ENCODE peak calls at places on chromosome 20, in five cellular contexts. K is HAP-1, J is sigmoid colon, H is heart right ventricle, A is GM23248. M is an unnamed sample.
A peak's percentile ranks its signal among the peaks of the same experiment; 100 is the strongest.

GRCh38 chr20:6705106-6705766 is 62.2 kb upstream of the BMP2 start:
- DNase-seq in A (no peak), J (no peak), K (no peak), H (no peak), M (no peak)

GRCh38 chr20:34296468-34296867 is 6.7 kb downstream of the AHCY start:
- DNase-seq in J (no peak), K (no peak), H (no peak), A (no peak), M (no peak)

GRCh38 chr20:3712279-3712873 is at the start of gene SIGLEC1:
- DNase-seq in A (no peak), J (peak; percentile 89), K (no peak), H (peak; percentile 61), M (peak; percentile 34)

GRCh38 chr20:35558981-35559693 is 17.3 kb downstream of the ERGIC3 start:
- DNase-seq in J (no peak), A (no peak), H (no peak), K (no peak), M (no peak)

GRCh38 chr20:22411568-22412450 is 172.6 kb downstream of the FOXA2 start:
- DNase-seq in A (peak; percentile 72), K (no peak), H (no peak), J (peak; percentile 69), M (peak; percentile 51)

GRCh38 chr20:17898548-17898994 is 70.0 kb downstream of the SNX5 start:
- DNase-seq in A (peak; percentile 85), J (peak; percentile 90), H (peak; percentile 41), K (peak; percentile 65), M (peak; percentile 82)

GRCh38 chr20:49245921-49246740 is 26.9 kb downstream of the DDX27 start:
- DNase-seq in H (no peak), J (no peak), A (peak; percentile 77), K (peak; percentile 41), M (no peak)

GRCh38 chr20:6282642-6283041 is 159.8 kb upstream of the FERMT1 start:
- DNase-seq in J (no peak), H (no peak), K (no peak), A (no peak), M (no peak)

GRCh38 chr20:45867811-45868176 is 10.4 kb downstream of the ZSWIM3 start:
- DNase-seq in J (no peak), K (no peak), A (peak; percentile 82), H (no peak), M (no peak)

GRCh38 chr20:63941282-63942060 is 14.7 kb downstream of the UCKL1 start:
- DNase-seq in J (peak; percentile 66), K (peak; percentile 47), A (peak; percentile 31), H (peak; percentile 50), M (peak; percentile 64)

GRCh38 chr20:23926941-23927872 is 47.7 kb upstream of the CST5 start:
- DNase-seq in A (peak; percentile 60), J (no peak), H (no peak), K (no peak), M (no peak)

GRCh38 chr20:34362502-34363061 is 491 bp upstream of the ITCH start:
- DNase-seq in J (no peak), A (no peak), K (no peak), H (no peak), M (no peak)

GRCh38 chr20:41316602-41317535 is 662 bp downstream of the ZHX3 start:
- DNase-seq in K (peak; percentile 44), H (peak; percentile 88), J (peak; percentile 89), A (peak; percentile 92), M (peak; percentile 75)

GRCh38 chr20:50625986-50626677 is 65.2 kb downstream of the RIPOR3 start:
- DNase-seq in A (peak; percentile 56), K (peak; percentile 22), H (peak; percentile 72), J (peak; percentile 89), M (peak; percentile 51)

GRCh38 chr20:23920936-23921335 is 41.4 kb upstream of the CST5 start:
- DNase-seq in J (no peak), A (peak; percentile 52), K (no peak), H (no peak), M (no peak)

GRCh38 chr20:8066662-8067061 is 47.1 kb upstream of the TMX4 start:
- DNase-seq in H (no peak), K (no peak), A (no peak), J (no peak), M (no peak)
- H3K4me1 ChIP-seq in H (no peaks in the 10 kb centered on the region), K (no peaks in the 10 kb centered on the region), A (no peaks in the 10 kb centered on the region), J (peaks cover 13% of the 10 kb centered on the region), M (no peaks in the 10 kb centered on the region)

GRCh38 chr20:58130156-58130555 is 98.3 kb downstream of the ANKRD60 start:
- DNase-seq in K (no peak), J (no peak), H (no peak), A (no peak), M (no peak)
- H3K4me1 ChIP-seq in K (no peaks in the 10 kb centered on the region), J (peaks cover 6% of the 10 kb centered on the region), H (peaks cover 23% of the 10 kb centered on the region), A (peaks cover 38% of the 10 kb centered on the region), M (peaks cover 1% of the 10 kb centered on the region)

GRCh38 chr20:25033941-25034335 is 24.0 kb downstream of the ACSS1 start:
- DNase-seq in K (no peak), J (peak; percentile 82), H (no peak), A (no peak), M (no peak)
- H3K4me1 ChIP-seq in K (peaks cover 13% of the 10 kb centered on the region), J (peaks cover 64% of the 10 kb centered on the region), H (peaks cover 89% of the 10 kb centered on the region), A (peaks cover under 1% of the 10 kb centered on the region), M (peaks cover 66% of the 10 kb centered on the region)

GRCh38 chr20:25050501-25051350 is 7.2 kb downstream of the ACSS1 start:
- DNase-seq in H (no peak), J (peak; percentile 55), K (no peak), A (no peak), M (peak; percentile 22)

GRCh38 chr20:25048519-25048952 is 9.4 kb downstream of the ACSS1 start:
- DNase-seq in J (peak; percentile 51), A (no peak), K (no peak), H (no peak), M (peak; percentile 78)

GRCh38 chr20:25049261-25050060 is 8.5 kb downstream of the ACSS1 start:
- DNase-seq in K (no peak), A (no peak), H (no peak), J (peak; percentile 68), M (peak; percentile 25)

GRCh38 chr20:25051386-25052155 is 6.4 kb downstream of the ACSS1 start:
- DNase-seq in J (peak; percentile 46), A (no peak), H (no peak), K (no peak), M (peak; percentile 25)

GRCh38 chr20:25050082-25050481 is 7.9 kb downstream of the ACSS1 start:
- DNase-seq in H (no peak), K (no peak), A (no peak), J (no peak), M (peak; percentile 14)
- H3K4me1 ChIP-seq in H (peaks cover 97% of the 10 kb centered on the region), K (no peaks in the 10 kb centered on the region), A (peaks cover 18% of the 10 kb centered on the region), J (peaks cover 68% of the 10 kb centered on the region), M (peaks cover 99% of the 10 kb centered on the region)

GRCh38 chr20:1817577-1818211 is 77.5 kb upstream of the SIRPA start:
- DNase-seq in A (no peak), J (no peak), K (no peak), H (no peak), M (no peak)
- H3K4me1 ChIP-seq in A (peaks cover 59% of the 10 kb centered on the region), J (peaks cover 34% of the 10 kb centered on the region), K (peaks cover 21% of the 10 kb centered on the region), H (peaks cover 50% of the 10 kb centered on the region), M (peaks cover 39% of the 10 kb centered on the region)

GRCh38 chr20:62362991-62363919 is 3.9 kb downstream of the LAMA5 start:
- DNase-seq in H (peak; percentile 31), K (no peak), A (no peak), J (peak; percentile 90), M (no peak)
- H3K4me1 ChIP-seq in H (peaks cover 89% of the 10 kb centered on the region), K (peaks cover 9% of the 10 kb centered on the region), A (peaks cover 6% of the 10 kb centered on the region), J (peaks cover 78% of the 10 kb centered on the region), M (peaks cover 91% of the 10 kb centered on the region)

GRCh38 chr20:53163486-53163885 is 191.3 kb downstream of the TSHZ2 start:
- DNase-seq in K (no peak), J (no peak), H (no peak), A (peak; percentile 97), M (no peak)

GRCh38 chr20:53161473-53161872 is 189.3 kb downstream of the TSHZ2 start:
- DNase-seq in J (no peak), A (no peak), H (no peak), K (no peak), M (no peak)

GRCh38 chr20:53162251-53162835 is 190.2 kb downstream of the TSHZ2 start:
- DNase-seq in J (peak; percentile 74), A (peak; percentile 86), H (no peak), K (no peak), M (no peak)

GRCh38 chr20:53159144-53159543 is 187.0 kb downstream of the TSHZ2 start:
- DNase-seq in A (no peak), J (no peak), K (no peak), H (no peak), M (no peak)

DNA sequence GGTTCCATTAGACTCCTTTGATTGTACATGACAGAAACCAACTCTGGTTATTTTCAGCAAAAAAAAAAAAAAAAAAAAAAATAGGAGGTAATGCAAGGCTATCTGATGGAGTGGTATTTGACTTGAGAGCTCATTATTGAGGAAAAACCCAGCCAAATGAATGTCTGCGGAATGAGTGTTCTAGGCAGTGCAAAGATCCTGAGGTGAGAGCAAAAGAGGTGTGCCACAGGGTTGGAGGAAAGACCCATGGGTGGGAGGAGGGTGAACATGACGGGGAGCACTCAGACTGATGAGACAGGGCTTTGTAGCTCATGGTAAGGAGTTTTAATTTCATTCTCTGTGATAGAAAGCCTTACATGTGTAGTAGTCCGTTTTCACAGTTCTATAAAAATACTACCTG is 188.9 kb downstream of the TSHZ2 start:
- DNase-seq in H (no peak), K (no peak), A (no peak), J (no peak), M (no peak)
- H3K4me1 ChIP-seq in H (no peaks in the 10 kb centered on the region), K (no peaks in the 10 kb centered on the region), A (peaks cover 27% of the 10 kb centered on the region), J (no peaks in the 10 kb centered on the region), M (no peaks in the 10 kb centered on the region)

GRCh38 chr20:12928358-12928754 is 80.4 kb upstream of the SPTLC3 start:
- DNase-seq in K (no peak), H (no peak), A (peak; percentile 9), J (no peak), M (no peak)
- H3K4me1 ChIP-seq in K (peaks cover 21% of the 10 kb centered on the region), H (no peaks in the 10 kb centered on the region), A (peaks cover 37% of the 10 kb centered on the region), J (no peaks in the 10 kb centered on the region), M (peaks cover 5% of the 10 kb centered on the region)

GRCh38 chr20:53581444-53582311 is 12.0 kb downstream of the ZNF217 start:
- DNase-seq in H (no peak), A (no peak), K (no peak), J (no peak), M (peak; percentile 26)

GRCh38 chr20:53580376-53581111 is 13.1 kb downstream of the ZNF217 start:
- DNase-seq in J (no peak), K (no peak), A (peak; percentile 43), H (no peak), M (peak; percentile 19)

GRCh38 chr20:53579581-53580375 is 13.9 kb downstream of the ZNF217 start:
- DNase-seq in J (no peak), A (peak; percentile 85), H (no peak), K (no peak), M (peak; percentile 25)

GRCh38 chr20:53578492-53579222 is 15.0 kb downstream of the ZNF217 start:
- DNase-seq in H (no peak), J (no peak), K (peak; percentile 81), A (peak; percentile 93), M (peak; percentile 47)

DNA sequence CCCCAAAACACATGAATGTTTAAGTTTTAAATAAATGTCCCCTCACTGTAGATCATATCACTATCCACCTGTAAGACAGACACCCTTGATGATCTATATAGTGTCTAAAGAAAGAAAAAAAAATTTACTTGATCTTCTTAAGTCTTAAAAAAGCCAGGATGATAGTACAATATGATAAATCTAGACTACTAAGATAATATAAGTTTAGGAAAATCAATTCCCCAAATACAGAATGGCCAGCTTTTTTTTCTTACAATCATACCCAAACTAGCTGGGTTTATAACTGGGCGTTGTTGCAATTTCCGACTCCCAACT is 14.4 kb downstream of the ZNF217 start:
- DNase-seq in J (no peak), A (no peak), H (no peak), K (no peak), M (peak; percentile 16)
- H3K4me1 ChIP-seq in J (peaks cover 37% of the 10 kb centered on the region), A (peaks cover 63% of the 10 kb centered on the region), H (peaks cover 71% of the 10 kb centered on the region), K (peaks cover 46% of the 10 kb centered on the region), M (peaks cover 87% of the 10 kb centered on the region)

M was measured in stomach.